ENCODE peak calls at places on chromosomes 3 and 15, in ten cellular contexts. F, Q, M, B, V, G, C, I, D and K are unnamed samples.

GRCh38 chr15:57554063-57554820 is 37.5 kb upstream of the MYZAP start:
- DNase-seq in F (peak; percentile 50), Q (no peak), M (no peak), B (no peak), V (no peak), G (no peak), C (no peak), I (no peak), D (no peak), K (peak; percentile 45)

GRCh38 chr3:142237891-142238290 is 12.5 kb upstream of the GK5 start:
- DNase-seq in F (no peak), Q (peak; percentile 43), M (peak; percentile 23), B (no peak), V (no peak), G (no peak), C (no peak), I (no peak), D (no peak), K (no peak)

GRCh38 chr3:171875923-171876412 is 32.8 kb downstream of the TMEM212 start:
- DNase-seq in F (peak; percentile 48), Q (peak; percentile 89), M (peak; percentile 60), B (no peak), V (no peak), G (no peak), C (no peak), I (peak; percentile 19), D (no peak), K (no peak)

GRCh38 chr3:195087321-195087720 is 183.6 kb downstream of the XXYLT1 start:
- DNase-seq in F (no peak), Q (no peak), M (no peak), B (no peak), V (no peak), G (no peak), C (no peak), I (no peak), D (no peak), K (no peak)

GRCh38 chr15:73571346-73571745 is 61.8 kb downstream of the NPTN start:
- DNase-seq in F (no peak), Q (no peak), M (no peak), B (no peak), V (peak; percentile 41), G (no peak), C (no peak), I (no peak), D (no peak), K (no peak)

GRCh38 chr15:48332642-48333034 is 1.4 kb downstream of the DUT start:
- DNase-seq in F (no peak), Q (no peak), M (no peak), B (no peak), V (no peak), G (no peak), C (no peak), I (no peak), D (no peak), K (no peak)

GRCh38 chr3:12970684-12971083 is 102.5 kb downstream of the IQSEC1 start:
- DNase-seq in F (no peak), Q (no peak), M (no peak), B (no peak), V (no peak), G (no peak), C (no peak), I (no peak), D (no peak), K (no peak)

GRCh38 chr15:60184579-60184978 is 180.5 kb downstream of the FOXB1 start:
- DNase-seq in F (no peak), Q (peak; percentile 20), M (peak; percentile 27), B (no peak), V (no peak), G (no peak), C (no peak), I (peak; percentile 1), D (no peak), K (no peak)

GRCh38 chr3:196263819-196264218 is 23.7 kb downstream of the PCYT1A start:
- DNase-seq in F (no peak), Q (no peak), M (no peak), B (no peak), V (no peak), G (no peak), C (no peak), I (peak; percentile 30), D (no peak), K (no peak)

GRCh38 chr15:89399390-89400120 is 64.9 kb upstream of the POLG start:
- DNase-seq in F (no peak), Q (no peak), M (no peak), B (peak; percentile 90), V (no peak), G (peak; percentile 63), C (peak; percentile 35), I (no peak), D (no peak), K (peak; percentile 76)

GRCh38 chr3:187941848-187942194 is 196.6 kb upstream of the BCL6 start:
- DNase-seq in F (no peak), Q (no peak), M (no peak), B (no peak), V (no peak), G (no peak), C (no peak), I (no peak), D (no peak), K (no peak)

GRCh38 chr3:37871858-37872257 is 10.2 kb downstream of the CTDSPL start:
- DNase-seq in F (no peak), Q (no peak), M (no peak), B (no peak), V (no peak), G (no peak), C (no peak), I (no peak), D (no peak), K (no peak)

GRCh38 chr3:37867144-37867543 is 5.5 kb downstream of the CTDSPL start:
- DNase-seq in F (no peak), Q (no peak), M (no peak), B (no peak), V (no peak), G (no peak), C (no peak), I (no peak), D (no peak), K (no peak)

GRCh38 chr3:37876279-37876678 is 14.6 kb downstream of the CTDSPL start:
- DNase-seq in F (no peak), Q (no peak), M (no peak), B (no peak), V (no peak), G (no peak), C (no peak), I (no peak), D (no peak), K (no peak)

GRCh38 chr3:37872413-37873160 is 10.9 kb downstream of the CTDSPL start:
- DNase-seq in F (peak; percentile 33), Q (peak; percentile 56), M (no peak), B (no peak), V (no peak), G (no peak), C (no peak), I (no peak), D (no peak), K (no peak)
- TF ChIP-seq CTCF in F (no peak), Q (no peak), M (no peak), B (no peak), V (no peak), G (no peak), C (no peak), I (no peak), D (no peak), K (no peak)

DNA sequence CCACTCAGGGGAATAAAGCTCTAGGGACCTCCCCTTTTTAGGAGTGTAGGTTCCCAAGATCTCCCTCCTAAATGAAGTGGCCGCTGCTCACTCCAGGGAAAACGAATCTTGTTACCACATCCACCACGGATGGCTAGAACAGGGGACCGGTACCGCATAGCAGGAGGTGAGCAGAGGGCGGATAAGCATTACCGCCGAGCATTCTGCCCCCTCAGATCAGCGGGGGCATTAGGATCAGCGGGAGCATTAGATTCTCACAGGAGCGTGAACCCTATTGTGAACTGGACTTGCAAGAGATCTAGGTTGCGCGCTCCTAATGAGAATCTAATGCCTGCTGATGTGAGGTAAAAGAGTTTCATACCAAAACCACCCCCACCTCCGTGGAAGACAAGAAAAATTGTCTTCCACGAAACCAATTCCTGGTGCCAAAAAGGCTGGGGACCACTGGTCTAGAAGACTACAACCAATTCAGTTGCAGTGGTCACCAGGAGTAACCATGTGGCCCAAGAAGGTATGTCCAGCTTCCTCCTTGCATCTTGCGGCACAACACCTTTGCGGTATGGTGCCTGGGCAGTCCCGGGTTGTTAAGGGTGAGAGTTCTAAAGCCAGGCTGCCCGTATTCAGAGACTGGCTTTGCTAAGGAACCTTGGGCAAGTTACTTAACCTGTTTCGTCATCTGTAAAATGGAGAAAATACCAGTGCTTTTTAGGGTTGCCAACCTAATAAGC is 1.1 kb upstream of the SS18L2 start:
- DNase-seq in F (no peak), Q (no peak), M (no peak), B (no peak), V (peak; percentile 12), G (no peak), C (no peak), I (no peak), D (no peak), K (no peak)
- TF ChIP-seq CTCF in F (no peak), Q (no peak), M (no peak), B (no peak), V (no peak), G (no peak), C (no peak), I (no peak), D (no peak), K (no peak)

DNA sequence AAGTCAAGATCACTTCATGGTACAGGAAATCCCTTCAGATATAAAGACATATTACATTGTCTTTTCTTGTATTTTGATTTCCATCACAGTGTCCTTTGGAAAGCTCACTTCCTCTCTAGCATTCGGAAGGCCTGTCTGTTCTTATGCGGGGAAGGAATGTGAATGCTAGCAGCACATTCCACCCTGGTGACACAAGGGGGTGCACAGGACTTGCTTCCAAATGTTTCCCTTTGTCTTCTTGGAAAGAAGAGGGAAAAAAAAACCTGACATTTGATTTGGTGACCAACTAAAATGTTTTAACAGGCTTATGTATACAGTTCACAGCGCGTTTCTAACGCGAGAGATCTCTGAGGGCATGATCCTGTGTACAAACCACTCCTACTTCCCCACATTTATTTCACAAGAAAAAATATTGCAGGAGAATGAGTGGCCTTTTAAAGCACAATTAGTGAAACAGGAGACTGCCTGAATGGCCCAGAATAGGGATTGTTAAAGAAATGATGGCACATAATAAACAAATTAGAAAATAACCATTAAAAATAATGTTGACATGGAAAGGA is 107.5 kb upstream of the FXR1 start:
- DNase-seq in F (peak; percentile 60), Q (peak; percentile 74), M (peak; percentile 41), B (no peak), V (no peak), G (peak; percentile 50), C (no peak), I (peak; percentile 9), D (no peak), K (peak; percentile 41)
- TF ChIP-seq CTCF in F (peak; percentile 48), Q (peak; percentile 46), M (peak; percentile 61), B (no peak), V (peak; percentile 2), G (no peak), C (no peak), I (no peak), D (peak; percentile 48), K (peak; percentile 17)

DNA sequence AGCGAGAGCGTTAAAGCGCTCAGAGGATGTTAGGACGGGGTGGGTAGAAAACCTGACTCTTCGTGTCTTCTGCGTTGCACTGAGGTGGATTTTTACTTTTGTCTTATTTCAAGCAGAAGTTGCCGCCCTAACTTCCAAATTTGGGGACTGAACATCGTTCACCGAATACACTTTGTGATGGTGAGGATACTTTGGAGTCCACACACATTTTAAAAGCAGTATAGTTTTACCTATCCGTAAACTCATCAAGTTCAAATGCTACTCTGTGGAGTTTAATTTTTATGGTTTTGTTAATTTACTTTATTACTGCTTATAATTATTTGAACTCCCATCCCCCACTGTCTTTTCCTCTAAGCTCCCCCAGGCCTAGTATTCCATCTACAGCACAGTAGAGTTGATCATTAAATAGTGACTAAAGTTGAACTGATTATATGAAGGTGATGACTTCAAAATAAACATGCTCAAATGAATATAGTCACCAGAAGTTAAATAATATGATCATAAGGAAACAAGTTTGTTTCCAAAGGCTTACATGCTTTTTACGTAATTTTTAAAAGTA is 617 bp upstream of the EOGT start:
- DNase-seq in F (no peak), Q (peak; percentile 21), M (no peak), B (no peak), V (no peak), G (no peak), C (no peak), I (no peak), D (no peak), K (no peak)
- TF ChIP-seq CTCF in F (no peak), Q (no peak), M (no peak), B (no peak), V (no peak), G (no peak), C (no peak), I (no peak), D (no peak), K (no peak)